ENCODE peak calls at places on chromosomes 6 and 20, in ten cellular contexts. Z is dermis blood vessel endothelial cell; T is stimulated activated CD8-positive, alpha-beta memory T cell treated with anti-CD3 and anti-CD28 coated beads, Interleukin-15, amount 100 ng/mL, for 24 hours; W is NCI-H1417; E is stimulated activated naive B cell treated with anti-CD40 and anti-IgM and Interleukin-4, amounts not matched to agents 10 μg/mL and 1 μg/mL and 100 μg/mL, for 72 hours; C is ovary; Y is A172; G is esophagus muscularis mucosa; X is activated CD8-positive, alpha-beta T cell treated with anti-CD3 and anti-CD28 coated beads for 36 hours; M is WTC11. Q is an unnamed sample.

GRCh38 chr6:35534396-35535170 is 21.9 kb upstream of the TULP1 start:
- DNase-seq in M (no peak), C (no peak), X (no peak), Z (no peak), T (no peak), W (no peak), E (no peak), G (no peak), Y (no peak), Q (no peak)

GRCh38 chr6:113599444-113599843 is 257.7 kb upstream of the MARCKS start:
- DNase-seq in G (no peak), M (no peak), Y (peak), W (peak), Z (no peak), T (no peak), C (no peak), X (no peak), E (no peak), Q (no peak)

GRCh38 chr20:63148696-63149095 is 67.2 kb downstream of the YTHDF1 start:
- DNase-seq in Y (no peak), E (no peak), G (no peak), C (no peak), M (no peak), Z (no peak), T (no peak), W (no peak), X (no peak), Q (no peak)

GRCh38 chr20:4703281-4703676 is 18.4 kb upstream of the PRND start:
- DNase-seq in E (no peak), Y (no peak), G (no peak), C (no peak), W (no peak), X (no peak), T (no peak), Z (no peak), M (no peak), Q (no peak)

GRCh38 chr6:61886608-61887259 is 399.3 kb downstream of the KHDRBS2 start:
- DNase-seq in W (no peak), G (no peak), E (no peak), M (no peak), Y (no peak), T (no peak), Z (no peak), C (no peak), X (no peak), Q (no peak)

GRCh38 chr6:42420741-42421140 is 31.0 kb downstream of the TRERF1 start:
- DNase-seq in X (no peak), W (no peak), E (no peak), M (no peak), Z (no peak), Y (no peak), T (no peak), G (no peak), C (no peak), Q (no peak)

GRCh38 chr6:109059591-109060021 is 35.0 kb downstream of the SESN1 start:
- DNase-seq in X (no peak), Y (peak), E (no peak), T (no peak), C (no peak), M (no peak), Z (peak), G (no peak), W (no peak), Q (no peak)

GRCh38 chr20:41046716-41047115 is 18.1 kb downstream of the TOP1 start:
- DNase-seq in Y (no peak), W (no peak), C (no peak), E (no peak), M (no peak), X (peak), Z (no peak), T (no peak), G (no peak), Q (no peak)

GRCh38 chr6:52595000-52595795 is 18.3 kb upstream of the TRAM2 start:
- DNase-seq in E (peak), M (no peak), G (no peak), X (no peak), Z (peak), C (peak), T (no peak), Y (peak), W (peak), Q (peak)

GRCh38 chr6:75377386-75377785 is 92.8 kb upstream of the TMEM30A start:
- DNase-seq in G (no peak), W (peak), C (no peak), E (no peak), Y (no peak), X (no peak), T (no peak), Z (no peak), M (no peak), Q (no peak)

GRCh38 chr6:42332916-42333315 is 115.3 kb upstream of the MRPS10 start:
- DNase-seq in M (no peak), W (no peak), Z (no peak), E (no peak), Y (no peak), G (no peak), C (no peak), T (no peak), X (no peak), Q (no peak)

GRCh38 chr20:57211949-57212889 is 54.2 kb downstream of the BMP7 start:
- DNase-seq in T (no peak), Z (peak), G (peak), C (peak), E (no peak), Y (peak), W (peak), X (no peak), M (peak), Q (no peak)

GRCh38 chr20:9185511-9185910 is 116.6 kb downstream of the PLCB4 start:
- DNase-seq in M (no peak), Z (peak), C (no peak), X (no peak), T (no peak), Y (peak), W (no peak), E (no peak), G (no peak), Q (no peak)

GRCh38 chr6:52904562-52905279 is 4.8 kb downstream of the GSTA3 start:
- DNase-seq in M (peak), X (peak), W (no peak), G (no peak), Y (peak), Z (peak), T (no peak), C (no peak), E (no peak), Q (no peak)

Q was measured in vagina.